ENCODE peak calls at places on chromosome 11, in ten cellular contexts. G is IMR-90, O is fibroblast of lung, J is hepatocyte, M is psoas muscle, Z is colonic mucosa, B is gastrocnemius medialis, D is testis, Q is H1, K is AG04449. T is an unnamed sample.
A peak's percentile ranks its signal among the peaks of the same experiment; 100 is the strongest.

GRCh38 chr11:110527146-110527545 is 97.4 kb downstream of the FDX1 start:
- DNase-seq in G (peak; percentile 34), O (peak; percentile 12), J (no peak), M (no peak), Z (no peak), B (no peak), D (no peak), Q (no peak), K (no peak), T (no peak)

GRCh38 chr11:77705195-77705876 is 67.7 kb upstream of the CLNS1A start:
- DNase-seq in G (peak; percentile 69), O (peak; percentile 9), J (peak; percentile 43), M (no peak), Z (no peak), B (no peak), D (no peak), Q (no peak), K (no peak), T (peak; percentile 42)

GRCh38 chr11:95886462-95886861 is 37.4 kb downstream of the MTMR2 start:
- DNase-seq in G (peak; percentile 18), O (no peak), J (no peak), M (no peak), Z (no peak), B (no peak), D (no peak), Q (no peak), K (no peak), T (no peak)

GRCh38 chr11:57905439-57905838 is 118.2 kb upstream of the OR9Q1 start:
- DNase-seq in G (no peak), O (no peak), J (no peak), M (no peak), Z (peak; percentile 33), B (no peak), D (no peak), Q (no peak), K (no peak), T (no peak)

GRCh38 chr11:1589996-1590395 is 4.9 kb upstream of the KRTAP5-1 start:
- DNase-seq in G (no peak), O (no peak), J (no peak), M (no peak), Z (no peak), B (no peak), D (no peak), Q (no peak), K (no peak), T (no peak)

GRCh38 chr11:79438631-79439429 is 2.0 kb downstream of the TENM4 start:
- DNase-seq in G (peak; percentile 42), O (peak; percentile 46), J (peak; percentile 61), M (peak; percentile 48), Z (peak; percentile 21), B (no peak), D (peak; percentile 44), Q (no peak), K (no peak), T (no peak)

GRCh38 chr11:16280256-16280682 is 76.1 kb downstream of the SOX6 start:
- DNase-seq in G (no peak), O (peak; percentile 17), J (peak; percentile 10), M (peak; percentile 58), Z (peak; percentile 93), B (peak; percentile 6), D (no peak), Q (no peak), K (no peak), T (no peak)

GRCh38 chr11:90243534-90243933 is 20.7 kb upstream of the CHORDC1 start:
- DNase-seq in G (no peak), O (no peak), J (no peak), M (no peak), Z (no peak), B (no peak), D (no peak), Q (no peak), K (no peak), T (no peak)

GRCh38 chr11:108496643-108497256 is 1.4 kb downstream of the POGLUT3 start:
- DNase-seq in G (peak; percentile 31), O (peak; percentile 24), J (peak; percentile 17), M (no peak), Z (no peak), B (no peak), D (no peak), Q (no peak), K (no peak), T (no peak)
- H3K4me3 ChIP-seq in G (peak overlapping the region; percentile 54), O (peak overlapping the region; percentile 62), J (peak overlapping the region; percentile 5), M (peak overlapping the region; percentile 75), Z (no peak overlapping the region), B (peak overlapping the region; percentile 67), D (peak overlapping the region; percentile 76), Q (no peak overlapping the region), K (peak overlapping the region; percentile 65), T (peak overlapping the region; percentile 54)

GRCh38 chr11:72823105-72823804 is 9.0 kb downstream of the ATG16L2 start:
- DNase-seq in G (no peak), O (no peak), J (no peak), M (no peak), Z (no peak), B (no peak), D (no peak), Q (no peak), K (no peak), T (no peak)

GRCh38 chr11:72824020-72824419 is 9.8 kb downstream of the ATG16L2 start:
- DNase-seq in G (no peak), O (no peak), J (no peak), M (no peak), Z (no peak), B (no peak), D (no peak), Q (no peak), K (no peak), T (no peak)

GRCh38 chr11:72821221-72821919 is 7.2 kb downstream of the ATG16L2 start:
- DNase-seq in G (no peak), O (no peak), J (peak; percentile 39), M (no peak), Z (peak; percentile 53), B (no peak), D (no peak), Q (no peak), K (no peak), T (no peak)

GRCh38 chr11:72820439-72821139 is 6.4 kb downstream of the ATG16L2 start:
- DNase-seq in G (no peak), O (no peak), J (no peak), M (no peak), Z (no peak), B (no peak), D (no peak), Q (no peak), K (no peak), T (no peak)

GRCh38 chr11:72821920-72822799 is 7.9 kb downstream of the ATG16L2 start:
- DNase-seq in G (peak; percentile 84), O (peak; percentile 83), J (peak; percentile 97), M (peak; percentile 95), Z (peak; percentile 92), B (peak; percentile 73), D (peak; percentile 95), Q (peak; percentile 84), K (no peak), T (no peak)
- TF ChIP-seq CTCF in G (peak; percentile 24), O (no peak), J (no peak), M (no peak), Z (no peak), B (peak; percentile 42), D (peak; percentile 57), Q (no peak), K (peak; percentile 37), T (peak; percentile 31)

GRCh38 chr11:125171974-125172373 is 7.4 kb downstream of the PKNOX2 start:
- DNase-seq in G (no peak), O (no peak), J (no peak), M (no peak), Z (no peak), B (no peak), D (no peak), Q (no peak), K (no peak), T (no peak)

GRCh38 chr11:125168875-125169537 is 4.5 kb downstream of the PKNOX2 start:
- DNase-seq in G (peak; percentile 31), O (peak; percentile 71), J (peak; percentile 22), M (no peak), Z (no peak), B (no peak), D (no peak), Q (no peak), K (no peak), T (no peak)

GRCh38 chr11:125170001-125170405 is 5.5 kb downstream of the PKNOX2 start:
- DNase-seq in G (peak; percentile 19), O (no peak), J (no peak), M (no peak), Z (no peak), B (no peak), D (peak; percentile 38), Q (no peak), K (no peak), T (no peak)

GRCh38 chr11:125167954-125168821 is 3.6 kb downstream of the PKNOX2 start:
- DNase-seq in G (peak; percentile 88), O (peak; percentile 89), J (peak; percentile 31), M (no peak), Z (no peak), B (no peak), D (no peak), Q (no peak), K (peak; percentile 26), T (peak; percentile 83)

DNA sequence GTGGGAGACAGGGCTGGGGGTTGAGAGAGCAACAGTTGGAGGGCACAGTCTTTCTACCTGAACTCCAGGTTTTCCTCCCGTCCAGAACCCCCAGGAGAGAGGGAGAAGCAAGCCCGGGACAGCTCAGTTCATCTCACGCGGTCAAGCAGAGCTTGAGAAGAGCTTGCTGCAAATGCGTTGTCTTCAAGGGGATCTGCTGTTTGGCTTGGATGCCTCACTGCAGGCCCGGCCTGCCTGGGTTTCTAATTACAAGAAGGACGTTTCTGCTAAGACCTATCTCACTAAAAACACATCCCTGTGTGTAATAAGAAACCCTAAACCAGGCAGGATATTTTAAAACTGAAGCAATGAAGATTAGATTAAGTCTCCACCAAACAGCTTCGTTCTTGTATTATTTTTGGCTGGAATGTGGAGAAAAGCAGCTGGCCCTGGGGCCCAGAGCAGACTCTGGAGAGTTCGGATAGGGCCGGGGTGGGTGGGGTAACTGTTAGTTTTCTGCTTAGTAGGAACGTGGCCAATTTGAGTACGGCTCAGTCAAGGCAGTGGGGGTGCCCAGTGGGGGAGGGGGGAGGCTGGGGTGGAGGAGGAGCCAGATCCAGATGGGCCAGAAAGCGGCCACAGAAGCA is 6.0 kb downstream of the PKNOX2 start:
- DNase-seq in G (peak; percentile 92), O (peak; percentile 97), J (peak; percentile 55), M (peak; percentile 76), Z (no peak), B (no peak), D (peak; percentile 55), Q (no peak), K (peak; percentile 3), T (no peak)
- H3K4me3 ChIP-seq in G (no peak overlapping the region), O (peak overlapping the region; percentile 12), J (no peak overlapping the region), M (peak overlapping the region; percentile 37), Z (no peak overlapping the region), B (no peak overlapping the region), D (no peak overlapping the region), Q (no peak overlapping the region), K (no peak overlapping the region), T (no peak overlapping the region)

DNA sequence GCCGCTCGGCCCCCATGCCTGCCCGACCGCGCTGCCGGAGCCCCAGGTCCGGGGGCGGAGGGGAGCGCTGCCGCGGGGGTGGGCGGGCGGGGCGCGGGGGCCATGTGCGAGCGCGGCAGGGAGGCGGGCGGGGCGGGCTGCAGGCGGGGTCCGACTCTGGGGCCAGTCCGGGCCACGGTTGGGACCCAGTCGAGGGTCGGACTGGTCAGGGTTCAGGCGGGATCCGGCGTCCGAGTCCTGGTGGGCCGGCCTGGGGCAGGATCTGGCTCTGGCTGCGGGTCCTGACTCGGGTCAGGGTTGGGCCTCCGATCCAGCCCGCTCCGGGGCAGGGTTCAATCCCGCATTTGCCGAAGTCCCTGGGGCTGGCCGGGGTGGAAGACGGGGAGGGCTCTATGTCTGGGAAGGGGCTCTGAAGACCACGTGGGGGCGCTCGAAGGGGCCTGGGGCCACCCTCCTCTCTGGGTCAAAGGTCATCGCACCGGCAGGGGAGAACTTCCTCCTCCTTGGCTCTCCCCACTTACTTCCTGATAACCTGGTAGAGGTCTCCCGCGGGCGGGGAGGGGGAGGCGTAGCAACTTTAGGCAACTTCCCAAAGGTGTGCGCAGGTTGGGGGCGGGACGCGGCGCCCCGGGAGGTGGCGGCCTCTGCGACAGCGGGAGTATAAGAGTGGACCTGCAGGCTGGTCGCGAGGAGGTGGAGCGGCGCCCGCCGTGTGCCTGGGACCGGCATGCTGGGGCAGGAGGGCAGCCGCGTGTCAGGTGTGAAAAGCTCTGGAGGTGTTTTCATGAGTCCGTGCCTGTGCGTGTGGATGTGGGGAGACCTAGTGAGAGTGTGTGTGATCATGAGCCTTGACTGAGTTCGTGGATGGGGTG is 603 bp downstream of the ESRRA start:
- DNase-seq in G (peak; percentile 27), O (peak; percentile 51), J (peak; percentile 79), M (peak; percentile 82), Z (peak; percentile 94), B (peak; percentile 42), D (peak; percentile 72), Q (no peak), K (no peak), T (no peak)
- TF ChIP-seq CTCF in G (peak; percentile 37), O (peak; percentile 17), J (peak; percentile 54), M (peak; percentile 19), Z (peak; percentile 19), B (no peak), D (peak; percentile 18), Q (no peak), K (peak; percentile 8), T (peak; percentile 24)